ENCODE peak calls at places on chromosomes 7 and 10, in nine cellular contexts. R is IMR-90; K is fibroblast of pulmonary artery; Z is BJ; W is CD14-positive monocyte; H is progenitor cell of endocrine pancreas; Q is endodermal cell; F is CD8-positive, alpha-beta T cell; L is NB4. Y is an unnamed sample.
A peak's percentile ranks its signal among the peaks of the same experiment; 100 is the strongest.

GRCh38 chr7:107948645-107949442 is 54.1 kb downstream of the LAMB1 start:
- DNase-seq in F (no peak), L (no peak), R (peak; percentile 94), Z (peak; percentile 81), K (peak; percentile 85), W (no peak), Q (no peak), H (no peak), Y (no peak)

GRCh38 chr7:107551936-107552335 is 11.8 kb downstream of the COG5 start:
- DNase-seq in W (no peak), Q (no peak), K (no peak), Z (no peak), R (peak; percentile 61), F (no peak), L (no peak), H (no peak), Y (no peak)

GRCh38 chr10:96236090-96236478 is 35.3 kb downstream of the BLNK start:
- DNase-seq in Z (no peak), W (no peak), F (no peak), L (no peak), Q (no peak), H (no peak), K (no peak), R (no peak), Y (no peak)

GRCh38 chr7:158160199-158160598 is 427.4 kb downstream of the PTPRN2 start:
- DNase-seq in Z (no peak), W (no peak), K (no peak), H (no peak), F (no peak), R (no peak), Q (no peak), L (no peak), Y (no peak)

GRCh38 chr7:20700491-20701231 is 85.2 kb downstream of the ABCB5 start:
- DNase-seq in F (no peak), H (no peak), Q (no peak), L (no peak), Z (no peak), R (no peak), W (no peak), K (no peak), Y (no peak)

GRCh38 chr10:48659790-48660189 is 24.9 kb upstream of the WDFY4 start:
- DNase-seq in W (no peak), Z (no peak), R (no peak), Q (no peak), L (peak; percentile 57), H (no peak), K (peak; percentile 21), F (no peak), Y (no peak)

GRCh38 chr10:11270135-11270857 is 252.6 kb downstream of the CELF2 start:
- DNase-seq in K (peak; percentile 77), L (peak; percentile 64), F (peak; percentile 74), Z (no peak), R (peak; percentile 53), H (peak; percentile 80), Q (peak; percentile 97), W (no peak), Y (peak; percentile 68)

GRCh38 chr7:78924581-78924980 is 528.9 kb downstream of the MAGI2 start:
- DNase-seq in Z (no peak), F (no peak), Q (no peak), K (peak; percentile 35), R (peak; percentile 43), W (no peak), H (no peak), L (peak; percentile 16), Y (no peak)

GRCh38 chr7:14905764-14906163 is 3.2 kb upstream of the DGKB start:
- DNase-seq in Q (no peak), F (no peak), L (no peak), H (no peak), K (no peak), R (no peak), W (no peak), Z (no peak), Y (no peak)

GRCh38 chr7:15703732-15704131 is 17.2 kb upstream of the MEOX2 start:
- DNase-seq in R (no peak), W (no peak), K (no peak), L (no peak), Z (no peak), Q (no peak), F (no peak), H (no peak), Y (no peak)

DNA sequence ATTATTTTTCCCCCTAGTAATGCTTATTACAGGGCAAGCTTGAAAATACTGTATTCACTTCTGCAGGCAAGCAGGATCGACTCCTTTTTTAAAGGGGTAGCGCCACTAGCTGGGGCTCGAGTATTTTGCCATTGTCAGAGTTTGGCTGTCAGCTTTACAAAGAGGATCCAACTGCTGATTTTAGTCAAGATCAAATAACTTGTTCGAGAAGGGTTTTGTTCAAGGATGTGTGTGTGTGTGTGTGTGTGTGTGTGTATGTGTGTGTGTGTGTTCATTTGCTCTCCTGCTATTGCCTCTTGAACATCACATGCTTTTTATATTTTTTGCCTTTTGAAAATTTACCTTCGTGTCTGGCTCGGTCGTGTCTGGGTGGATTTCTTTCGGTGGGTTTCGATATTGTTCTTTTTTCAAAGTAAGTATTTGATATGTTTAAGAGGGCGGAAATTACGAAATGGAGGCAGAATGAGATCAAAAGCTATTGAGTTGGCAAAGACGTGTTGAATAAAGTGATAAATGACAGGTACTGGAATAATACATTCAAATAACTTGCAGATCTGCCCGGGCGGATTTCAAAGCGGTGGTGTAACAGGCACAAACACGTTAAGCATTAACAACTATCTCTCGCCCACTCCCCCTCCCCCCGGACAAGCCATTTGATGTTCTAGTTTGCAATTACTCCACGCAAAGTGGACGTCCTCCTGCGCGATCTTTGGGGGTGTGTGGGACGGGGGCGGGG is 1.1 kb downstream of the ARID5B start:
- DNase-seq in R (peak; percentile 61), W (peak; percentile 49), Z (no peak), K (peak; percentile 74), Q (peak; percentile 60), L (peak; percentile 80), F (peak; percentile 68), H (no peak), Y (peak; percentile 40)
- TF ChIP-seq CTCF in R (peak; percentile 31), W (no peak), Z (peak; percentile 28), K (peak; percentile 22), Q (no peak), L (peak; percentile 19), F (no peak), H (no peak), Y (no peak)

GRCh38 chr10:21388541-21389068 is 136.9 kb downstream of the SKIDA1 start:
- DNase-seq in R (no peak), W (no peak), Q (no peak), L (no peak), K (no peak), F (no peak), Z (no peak), H (no peak), Y (no peak)

DNA sequence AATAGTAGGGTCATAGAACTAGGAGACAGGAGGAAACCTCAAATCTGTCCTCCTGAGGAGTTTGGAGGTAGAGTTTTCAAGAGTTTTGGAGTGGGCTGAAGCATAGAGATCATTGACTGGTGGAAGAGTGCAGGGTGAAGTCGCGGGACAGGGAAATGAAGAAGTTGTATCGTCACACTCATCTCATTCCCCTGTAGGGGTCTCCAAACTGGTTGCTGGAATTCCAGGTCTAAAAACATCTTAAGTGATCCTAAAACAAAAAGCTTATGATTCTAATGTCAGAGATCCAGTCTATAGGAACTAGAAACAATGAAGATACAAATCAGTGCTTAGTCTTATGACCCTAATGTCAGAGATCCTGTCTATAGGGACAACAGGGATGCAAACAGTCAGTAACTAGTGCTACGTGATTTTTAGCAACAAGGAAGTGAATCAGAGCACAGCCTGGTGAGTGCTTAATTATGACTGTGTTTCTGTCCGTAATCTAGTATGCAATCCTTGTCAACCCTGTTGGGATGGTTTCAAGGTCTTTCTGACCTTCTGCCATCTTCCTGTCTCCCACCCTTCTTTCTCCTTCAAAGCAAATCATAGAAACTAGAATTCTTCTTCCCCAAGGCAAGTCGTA is 139.4 kb downstream of the SKIDA1 start:
- DNase-seq in H (no peak), L (no peak), Z (no peak), K (no peak), R (no peak), F (no peak), W (no peak), Q (no peak), Y (no peak)
- TF ChIP-seq CTCF in H (no peak), L (no peak), Z (no peak), K (no peak), R (no peak), F (no peak), W (no peak), Q (peak; percentile 65), Y (no peak)

GRCh38 chr10:17229967-17230682 is 2.1 kb downstream of the VIM start:
- DNase-seq in Z (no peak), Q (peak; percentile 91), W (peak; percentile 89), H (peak; percentile 33), K (peak; percentile 80), R (peak; percentile 55), L (peak; percentile 89), F (peak; percentile 89), Y (peak; percentile 91)
- TF ChIP-seq CTCF in Z (no peak), Q (no peak), W (no peak), H (no peak), K (no peak), R (no peak), L (no peak), F (no peak), Y (no peak)

GRCh38 chr7:31729195-31729804 is 42.3 kb downstream of the PPP1R17 start:
- DNase-seq in Z (no peak), H (no peak), Q (no peak), K (no peak), R (no peak), F (no peak), W (no peak), L (no peak), Y (no peak)
- TF ChIP-seq CTCF in Z (peak; percentile 7), H (no peak), Q (peak; percentile 68), K (no peak), R (no peak), F (no peak), W (peak; percentile 30), L (peak; percentile 35), Y (no peak)

GRCh38 chr7:31056775-31057346 is 4.8 kb downstream of the ADCYAP1R1 start:
- DNase-seq in L (peak; percentile 46), Q (peak; percentile 75), H (no peak), Z (no peak), F (no peak), R (no peak), K (no peak), W (no peak), Y (no peak)
- TF ChIP-seq CTCF in L (no peak), Q (peak; percentile 69), H (no peak), Z (no peak), F (no peak), R (no peak), K (no peak), W (no peak), Y (no peak)

GRCh38 chr10:119652361-119652760 is 1.2 kb downstream of the BAG3 start:
- DNase-seq in F (no peak), H (no peak), L (peak; percentile 77), K (peak; percentile 73), Z (peak; percentile 35), R (peak; percentile 82), W (no peak), Q (no peak), Y (no peak)
- TF ChIP-seq CTCF in F (peak; percentile 50), H (peak; percentile 32), L (peak; percentile 47), K (peak; percentile 45), Z (peak; percentile 46), R (peak; percentile 44), W (no peak), Q (peak; percentile 39), Y (peak; percentile 20)